ENCODE peak calls at places on chromosomes 4 and X, in nine cellular contexts. J, U, I, X, H, D, S, N and V are unnamed samples.
A peak's percentile ranks its signal among the peaks of the same experiment; 100 is the strongest.

GRCh38 chr4:150038335-150039076 is 39.7 kb upstream of the DCLK2 start:
- DNase-seq in S (no peak), X (no peak), H (no peak), D (no peak), J (no peak), U (no peak), N (no peak), I (no peak), V (no peak)

GRCh38 chr4:140163029-140163810 is 9.2 kb upstream of the MAML3 start:
- DNase-seq in I (no peak), H (no peak), D (no peak), S (peak; percentile 69), J (no peak), N (peak; percentile 73), U (peak; percentile 85), X (no peak), V (no peak)

GRCh38 chr4:31674313-31674947 is 954.3 kb downstream of the PCDH7 start:
- DNase-seq in X (no peak), U (no peak), D (no peak), I (peak; percentile 54), S (no peak), H (no peak), J (no peak), N (no peak), V (no peak)

GRCh38 chr4:87078987-87079469 is 141.4 kb downstream of the KLHL8 start:
- DNase-seq in U (peak; percentile 80), X (no peak), I (no peak), D (no peak), H (no peak), J (no peak), N (peak; percentile 84), S (peak; percentile 61), V (peak; percentile 77)

GRCh38 chr4:28014469-28014868 is 1153.8 kb downstream of the STIM2 start:
- DNase-seq in S (no peak), J (no peak), X (no peak), H (no peak), N (no peak), I (no peak), U (no peak), D (peak; percentile 35), V (no peak)

GRCh38 chr4:57078685-57079521 is 31.3 kb downstream of the IGFBP7 start:
- DNase-seq in I (no peak), X (no peak), U (peak; percentile 85), H (no peak), D (no peak), S (peak; percentile 91), J (peak; percentile 58), N (no peak), V (no peak)

GRCh38 chrX:71671043-71671829 is 3.9 kb downstream of the LOC101059915 start:
- DNase-seq in I (no peak), U (no peak), J (no peak), D (peak; percentile 51), S (no peak), N (no peak), H (no peak), X (no peak), V (no peak)

GRCh38 chr4:81052119-81053068 is 21.9 kb downstream of the BMP3 start:
- DNase-seq in I (peak; percentile 49), X (peak; percentile 16), H (no peak), J (peak; percentile 63), U (peak; percentile 72), S (peak; percentile 19), D (no peak), N (no peak), V (no peak)

GRCh38 chrX:123884809-123885408 is 25.1 kb downstream of the XIAP start:
- DNase-seq in N (no peak), H (no peak), I (peak; percentile 65), U (peak; percentile 55), X (no peak), J (no peak), D (no peak), S (peak; percentile 12), V (peak; percentile 23)

GRCh38 chr4:7371122-7371941 is 63.4 kb downstream of the PSAPL1 start:
- DNase-seq in I (no peak), U (peak; percentile 36), H (no peak), J (no peak), X (no peak), D (no peak), N (no peak), S (peak; percentile 96), V (peak; percentile 18)

GRCh38 chrX:149495573-149496071 is 9.5 kb downstream of the IDS start:
- DNase-seq in J (no peak), N (peak; percentile 55), H (peak; percentile 53), S (peak; percentile 83), D (no peak), X (no peak), I (peak; percentile 4), U (peak; percentile 81), V (peak; percentile 39)

GRCh38 chr4:87574996-87575395 is 33.3 kb upstream of the DSPP start:
- DNase-seq in S (no peak), X (no peak), U (no peak), I (no peak), H (no peak), N (no peak), D (no peak), J (no peak), V (no peak)

GRCh38 chr4:56999751-57000150 is 21.1 kb downstream of the POLR2B start:
- DNase-seq in X (no peak), U (no peak), S (no peak), I (no peak), D (no peak), H (no peak), J (no peak), N (no peak), V (no peak)

GRCh38 chrX:8672176-8672575 is 59.8 kb downstream of the ANOS1 start:
- DNase-seq in N (no peak), J (no peak), X (no peak), I (no peak), H (no peak), U (no peak), S (no peak), D (no peak), V (no peak)

GRCh38 chr4:8281519-8282133 is 12.1 kb downstream of the HTRA3 start:
- DNase-seq in X (peak; percentile 85), J (peak; percentile 59), N (peak; percentile 82), I (no peak), U (peak; percentile 87), H (no peak), S (peak; percentile 87), D (peak; percentile 61), V (peak; percentile 37)

GRCh38 chr4:74874785-74875367 is 58.0 kb upstream of the PARM1 start:
- DNase-seq in S (peak; percentile 64), I (peak; percentile 76), X (no peak), N (peak; percentile 67), U (peak; percentile 75), D (no peak), H (no peak), J (no peak), V (peak; percentile 59)

GRCh38 chrX:132861076-132861475 is 97.4 kb downstream of the HS6ST2 start:
- DNase-seq in J (no peak), D (no peak), X (no peak), S (no peak), N (no peak), U (no peak), H (no peak), I (no peak), V (no peak)
- TF ChIP-seq CTCF in J (no peak), D (no peak), X (no peak), S (no peak), N (no peak), U (no peak), H (no peak), I (no peak), V (no peak)

DNA sequence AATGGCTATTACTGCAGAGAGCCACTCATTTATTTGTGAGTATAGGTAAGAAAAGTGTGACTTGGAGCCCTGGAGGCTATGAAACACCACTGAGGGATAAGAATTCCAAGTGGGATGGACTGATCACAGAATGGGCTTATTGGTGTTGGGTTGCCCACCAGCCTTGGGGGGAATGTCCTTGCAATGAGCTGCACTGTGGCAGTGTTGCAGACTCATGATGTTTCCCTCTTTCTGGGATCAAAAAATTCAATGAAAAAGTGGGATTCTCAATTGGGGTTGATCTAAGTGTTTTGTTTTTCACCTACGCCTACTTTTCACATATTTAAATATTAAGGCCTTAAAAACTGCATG is 1024.5 kb upstream of the PCDH10 start:
- DNase-seq in H (no peak), X (no peak), U (no peak), I (no peak), J (no peak), N (no peak), S (no peak), D (no peak), V (no peak)
- H3K4me3 ChIP-seq in H (no peak overlapping the region), X (no peak overlapping the region), U (no peak overlapping the region), I (no peak overlapping the region), J (no peak overlapping the region), N (no peak overlapping the region), S (no peak overlapping the region), D (no peak overlapping the region), V (no peak overlapping the region)

DNA sequence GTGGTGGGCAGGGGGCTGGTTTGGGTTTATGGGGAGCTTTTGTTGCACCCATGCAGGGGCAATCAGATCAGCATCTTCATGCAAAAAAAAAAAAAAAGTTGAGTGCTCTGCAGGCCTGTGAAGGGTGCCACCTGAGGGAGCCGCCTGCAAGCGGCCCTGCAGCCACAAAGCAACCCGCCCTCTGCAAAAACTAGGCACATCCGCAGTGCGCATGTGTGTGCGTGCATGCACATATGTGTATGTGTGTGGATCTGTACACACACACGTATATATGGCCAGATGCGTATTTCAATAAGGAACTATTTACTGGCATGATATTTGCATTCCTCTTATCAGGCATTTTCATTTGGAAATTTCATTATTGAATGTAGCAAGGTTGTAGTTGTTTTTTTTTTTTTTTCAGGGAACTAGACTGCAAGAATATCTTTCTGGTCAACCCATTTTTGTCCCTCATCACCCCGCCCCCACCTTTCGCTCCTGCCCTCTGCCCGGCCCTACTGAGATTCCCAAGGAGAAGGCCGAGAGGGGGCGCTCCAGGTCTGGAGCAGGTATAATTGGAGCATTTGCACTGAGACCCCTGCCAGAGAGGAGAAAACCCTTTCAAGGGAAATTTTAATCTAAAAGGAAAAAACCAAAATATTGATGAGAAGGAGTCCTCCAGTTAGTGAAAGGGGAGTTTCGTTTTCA is 18.1 kb downstream of the CCNQ start:
- DNase-seq in U (no peak), J (no peak), H (no peak), X (no peak), I (peak; percentile 12), D (no peak), S (no peak), N (no peak), V (no peak)
- TF ChIP-seq CTCF in U (peak; percentile 32), J (no peak), H (no peak), X (no peak), I (peak; percentile 58), D (no peak), S (no peak), N (no peak), V (peak; percentile 8)

DNA sequence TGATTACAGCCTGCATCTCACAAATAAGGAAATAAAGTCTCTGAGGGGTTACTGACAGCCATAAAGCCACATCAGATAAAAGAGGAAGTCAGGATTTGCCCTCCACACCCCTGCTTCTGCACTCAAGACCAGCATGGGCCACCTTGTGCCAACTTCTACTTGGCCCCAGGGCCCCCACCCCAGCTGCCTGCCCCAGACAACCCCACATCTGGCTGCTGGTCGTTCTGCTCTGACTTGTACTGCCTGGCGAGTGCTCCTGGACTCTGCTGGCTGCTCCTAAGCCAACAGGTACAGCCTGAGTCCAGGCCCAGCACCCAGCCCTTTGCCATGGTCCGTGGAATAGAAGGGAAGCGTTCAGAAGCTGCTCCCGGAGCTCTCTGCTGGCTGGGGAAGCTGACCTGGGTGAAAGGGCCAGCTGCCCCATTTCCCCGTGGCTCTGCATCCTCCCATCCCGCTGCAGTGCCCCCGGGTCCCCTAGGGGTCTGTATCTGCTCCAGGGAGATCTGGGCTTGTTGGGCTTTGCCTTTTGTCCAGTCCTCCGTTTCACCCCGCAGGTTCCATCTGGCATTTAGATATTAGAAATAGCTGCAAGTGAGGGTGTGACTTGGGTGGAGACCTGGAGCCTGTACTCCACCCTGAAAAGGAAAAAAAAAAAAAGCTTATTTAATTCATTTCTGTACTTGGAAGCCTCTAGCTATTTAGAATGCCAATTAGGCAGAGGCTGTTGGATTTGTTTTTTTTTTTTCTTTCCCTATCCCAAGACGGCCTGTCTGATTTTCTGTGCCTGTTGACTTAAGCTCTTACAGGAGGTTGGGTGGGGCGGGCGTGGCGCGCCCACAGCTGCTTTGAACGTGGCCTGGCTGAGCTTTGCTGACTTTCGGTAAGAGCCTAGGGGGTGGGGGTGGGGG is 194.7 kb downstream of the PTTG2 start:
- DNase-seq in U (no peak), J (peak; percentile 77), D (no peak), S (no peak), X (peak; percentile 60), N (peak; percentile 62), H (no peak), I (no peak), V (no peak)
- H3K4me3 ChIP-seq in U (no peak overlapping the region), J (no peak overlapping the region), D (no peak overlapping the region), S (no peak overlapping the region), X (no peak overlapping the region), N (no peak overlapping the region), H (no peak overlapping the region), I (no peak overlapping the region), V (no peak overlapping the region)